ENCODE peak calls at places on chromosome 16, in six cellular contexts. S is astrocyte of the hippocampus, W is retina, M is NCI-H2107, X is Ammon's horn, B is NCI-H1048. G is an unnamed sample.

GRCh38 chr16:69833791-69834282 is 71.7 kb downstream of the WWP2 start:
- DNase-seq in W (no peak), B (no peak), M (no peak), S (no peak), X (no peak), G (no peak)

GRCh38 chr16:23670137-23670776 is 8.4 kb upstream of the PLK1 start:
- DNase-seq in S (peak; percentile 77), M (no peak), W (no peak), B (no peak), X (no peak), G (peak; percentile 65)

GRCh38 chr16:77194295-77195231 is 3.6 kb downstream of the MON1B start:
- DNase-seq in M (no peak), W (no peak), B (no peak), S (no peak), X (no peak), G (no peak)

GRCh38 chr16:77898671-77899211 is 110.4 kb downstream of the VAT1L start:
- DNase-seq in W (no peak), X (peak; percentile 60), B (no peak), M (no peak), S (peak; percentile 72), G (peak; percentile 17)

GRCh38 chr16:22008215-22009142 is 568 bp downstream of the MOSMO start:
- DNase-seq in B (no peak), M (no peak), W (peak; percentile 75), X (peak; percentile 28), S (peak; percentile 48), G (no peak)

GRCh38 chr16:67652578-67653130 is 7.4 kb downstream of the ACD start:
- DNase-seq in X (no peak), S (peak; percentile 60), B (no peak), M (no peak), W (no peak), G (no peak)

GRCh38 chr16:21599994-21600773 is 807 bp downstream of the METTL9 start:
- DNase-seq in S (peak; percentile 46), B (no peak), W (peak; percentile 67), M (no peak), X (no peak), G (peak; percentile 44)

GRCh38 chr16:71594000-71594646 is 17.2 kb upstream of the TAT start:
- DNase-seq in X (no peak), W (no peak), S (no peak), M (no peak), B (no peak), G (no peak)

GRCh38 chr16:66042341-66042740 is 324.1 kb upstream of the CDH5 start:
- DNase-seq in M (no peak), W (no peak), X (no peak), B (no peak), S (no peak), G (no peak)

GRCh38 chr16:6081320-6081976 is 983.9 kb upstream of the EEF2KMT start:
- DNase-seq in X (peak; percentile 62), B (no peak), S (peak; percentile 50), M (no peak), W (peak; percentile 56), G (peak; percentile 1)

GRCh38 chr16:12659871-12660270 is 143.8 kb downstream of the CPPED1 start:
- DNase-seq in S (no peak), M (no peak), X (no peak), W (no peak), B (no peak), G (no peak)

GRCh38 chr16:19284207-19284606 is 1.3 kb upstream of the CLEC19A start:
- DNase-seq in W (no peak), B (no peak), S (peak; percentile 84), X (peak; percentile 86), M (peak; percentile 54), G (no peak)

GRCh38 chr16:28910046-28911031 is 14.7 kb downstream of the RABEP2 start:
- DNase-seq in S (no peak), M (no peak), B (no peak), W (no peak), X (no peak), G (no peak)

GRCh38 chr16:15564619-15565339 is 78.2 kb downstream of the MARF1 start:
- DNase-seq in B (no peak), W (no peak), S (no peak), M (no peak), X (no peak), G (no peak)

GRCh38 chr16:55568151-55568693 is 1.7 kb downstream of the CAPNS2 start:
- DNase-seq in S (no peak), B (no peak), X (no peak), W (no peak), M (no peak), G (no peak)

GRCh38 chr16:72876221-72876620 is 171.7 kb downstream of the ZFHX3 start:
- DNase-seq in S (peak; percentile 80), W (no peak), B (no peak), M (no peak), X (peak; percentile 65), G (peak; percentile 86)

GRCh38 chr16:66199189-66199588 is 167.3 kb upstream of the CDH5 start:
- DNase-seq in S (no peak), X (no peak), M (no peak), B (no peak), W (no peak), G (peak; percentile 74)

GRCh38 chr16:77298638-77299360 is 99.6 kb downstream of the SYCE1L start:
- DNase-seq in W (no peak), B (no peak), X (no peak), S (peak; percentile 95), M (no peak), G (peak; percentile 97)

GRCh38 chr16:88062341-88062861 is 111.2 kb downstream of the BANP start:
- DNase-seq in S (peak; percentile 91), B (no peak), W (no peak), M (no peak), X (no peak), G (peak; percentile 78)

GRCh38 chr16:71499775-71500364 is 10.7 kb upstream of the ZNF19 start:
- DNase-seq in X (peak; percentile 81), M (peak; percentile 29), B (no peak), W (peak; percentile 68), S (peak; percentile 77), G (peak; percentile 79)

GRCh38 chr16:54647731-54648221 is 282.9 kb upstream of the IRX5 start:
- DNase-seq in W (no peak), X (no peak), B (no peak), S (no peak), M (no peak), G (peak; percentile 63)

GRCh38 chr16:89373355-89374110 is 116.8 kb downstream of the ANKRD11 start:
- DNase-seq in S (peak; percentile 59), W (no peak), B (no peak), M (no peak), X (peak; percentile 76), G (peak; percentile 73)

GRCh38 chr16:4570688-4571321 is 14.7 kb downstream of the C16orf96 start:
- DNase-seq in B (no peak), S (no peak), W (no peak), M (no peak), X (no peak), G (no peak)

GRCh38 chr16:27220991-27221390 is 17.7 kb downstream of the KDM8 start:
- DNase-seq in X (no peak), S (no peak), B (no peak), M (no peak), W (no peak), G (no peak)

GRCh38 chr16:24514096-24514495 is 25.3 kb upstream of the RBBP6 start:
- DNase-seq in X (peak; percentile 52), W (no peak), M (no peak), B (no peak), S (no peak), G (no peak)

GRCh38 chr16:52556083-52556482 is 9.1 kb upstream of the TOX3 start:
- DNase-seq in S (no peak), B (no peak), W (no peak), M (no peak), X (no peak), G (no peak)

GRCh38 chr16:17232487-17232886 is 238.3 kb downstream of the XYLT1 start:
- DNase-seq in B (no peak), S (no peak), M (no peak), X (no peak), W (no peak), G (no peak)

GRCh38 chr16:85306071-85306792 is 194.0 kb upstream of the CIBAR2 start:
- DNase-seq in S (peak; percentile 72), W (peak; percentile 54), X (peak; percentile 85), B (no peak), M (no peak), G (peak; percentile 92)

GRCh38 chr16:56281256-56281805 is 90.0 kb downstream of the GNAO1 start:
- DNase-seq in M (no peak), B (no peak), W (no peak), S (peak; percentile 80), X (peak; percentile 81), G (no peak)

GRCh38 chr16:11250091-11250785 is 5.8 kb downstream of the SOCS1 start:
- DNase-seq in B (no peak), X (no peak), W (no peak), S (no peak), M (no peak), G (peak; percentile 58)

GRCh38 chr16:31138621-31139578 is 3.4 kb upstream of the PRSS8 start:
- DNase-seq in X (no peak), B (no peak), S (peak; percentile 91), W (no peak), M (no peak), G (peak; percentile 62)

GRCh38 chr16:83925957-83926725 is 26.9 kb upstream of the OSGIN1 start:
- DNase-seq in S (no peak), W (no peak), B (no peak), M (no peak), X (no peak), G (no peak)

GRCh38 chr16:83615553-83615952 is 192.2 kb upstream of the HSBP1 start:
- DNase-seq in W (no peak), B (no peak), S (no peak), M (no peak), X (no peak), G (peak; percentile 22)

G was measured in fibroblast of pulmonary artery.